ENCODE peak calls at places on chromosomes 16 and 17, in nine cellular contexts. I is ACHN, T is activated B cell treated with CpG ODN at 0.5 μM for 24 hours, C is mesenchymal stem cell, V is ascending aorta, O is neural progenitor cell, R is heart right ventricle, D is HT-29, X is AG10803. H is an unnamed sample.

GRCh38 chr16:22886908-22887307 is 72.9 kb downstream of the HS3ST2 start:
- DNase-seq in I (no peak), T (no peak), C (no peak), V (no peak), O (no peak), R (no peak), D (no peak), X (no peak), H (no peak)

GRCh38 chr17:40852378-40852777 is 14.6 kb downstream of the KRT12 start:
- DNase-seq in I (no peak), T (no peak), C (no peak), V (no peak), O (no peak), R (no peak), D (no peak), X (no peak), H (no peak)

GRCh38 chr17:65797809-65798208 is 236.4 kb upstream of the AXIN2 start:
- DNase-seq in I (peak; percentile 29), T (no peak), C (no peak), V (no peak), O (peak; percentile 74), R (no peak), D (peak; percentile 35), X (no peak), H (no peak)

GRCh38 chr17:40486513-40487370 is 14.7 kb downstream of the TNS4 start:
- DNase-seq in I (no peak), T (no peak), C (peak; percentile 78), V (no peak), O (no peak), R (no peak), D (peak; percentile 32), X (peak; percentile 90), H (no peak)

GRCh38 chr17:53032861-53033271 is 789.9 kb upstream of the KIF2B start:
- DNase-seq in I (peak; percentile 87), T (no peak), C (peak; percentile 65), V (no peak), O (peak; percentile 87), R (no peak), D (peak; percentile 80), X (no peak), H (no peak)

GRCh38 chr16:19654147-19654546 is 63.9 kb downstream of the KNOP1 start:
- DNase-seq in I (no peak), T (no peak), C (no peak), V (no peak), O (no peak), R (no peak), D (no peak), X (no peak), H (no peak)

GRCh38 chr16:50266337-50267091 is at the start of gene ADCY7:
- DNase-seq in I (peak; percentile 91), T (peak; percentile 61), C (peak; percentile 85), V (peak; percentile 68), O (peak; percentile 41), R (peak; percentile 74), D (peak; percentile 36), X (peak; percentile 88), H (no peak)

GRCh38 chr17:18314059-18314730 is 599 bp downstream of the TOP3A start:
- DNase-seq in I (peak; percentile 27), T (no peak), C (peak; percentile 46), V (no peak), O (peak; percentile 21), R (peak; percentile 23), D (peak; percentile 12), X (no peak), H (no peak)

GRCh38 chr17:40625311-40625710 is 22.3 kb downstream of the SMARCE1 start:
- DNase-seq in I (no peak), T (no peak), C (no peak), V (no peak), O (no peak), R (no peak), D (no peak), X (no peak), H (no peak)

GRCh38 chr17:75350706-75351105 is 54.8 kb downstream of the GRB2 start:
- DNase-seq in I (no peak), T (no peak), C (no peak), V (no peak), O (peak; percentile 65), R (no peak), D (no peak), X (no peak), H (no peak)

GRCh38 chr16:75758215-75758614 is 31.9 kb upstream of the CPHXL start:
- DNase-seq in I (peak; percentile 64), T (no peak), C (peak; percentile 78), V (no peak), O (no peak), R (no peak), D (no peak), X (peak; percentile 32), H (no peak)

GRCh38 chr17:69819316-69820087 is 255.5 kb upstream of the KCNJ16 start:
- DNase-seq in I (no peak), T (no peak), C (peak; percentile 51), V (no peak), O (no peak), R (no peak), D (no peak), X (peak; percentile 82), H (no peak)

GRCh38 chr16:24045641-24046040 is 209.9 kb downstream of the PRKCB start:
- DNase-seq in I (no peak), T (no peak), C (no peak), V (no peak), O (peak; percentile 83), R (no peak), D (peak; percentile 5), X (no peak), H (no peak)

GRCh38 chr17:60147553-60148241 is 2.1 kb upstream of the CA4 start:
- DNase-seq in I (no peak), T (no peak), C (no peak), V (no peak), O (no peak), R (no peak), D (no peak), X (no peak), H (no peak)

GRCh38 chr17:44191941-44192496 is 5.2 kb downstream of the TMUB2 start:
- DNase-seq in I (no peak), T (no peak), C (no peak), V (no peak), O (no peak), R (no peak), D (peak; percentile 56), X (no peak), H (no peak)

GRCh38 chr17:2250140-2251095 is 53.2 kb downstream of the SMG6 start:
- DNase-seq in I (no peak), T (no peak), C (no peak), V (no peak), O (no peak), R (no peak), D (no peak), X (no peak), H (no peak)

GRCh38 chr16:77273815-77274214 is 74.6 kb downstream of the SYCE1L start:
- DNase-seq in I (peak; percentile 40), T (no peak), C (peak; percentile 41), V (no peak), O (no peak), R (no peak), D (no peak), X (peak; percentile 56), H (no peak)

GRCh38 chr16:84726079-84726669 is 26.4 kb downstream of the USP10 start:
- DNase-seq in I (peak; percentile 87), T (peak; percentile 73), C (peak; percentile 86), V (peak; percentile 50), O (peak; percentile 90), R (peak; percentile 90), D (peak; percentile 95), X (peak; percentile 82), H (no peak)

GRCh38 chr17:7477392-7478275 is 1.8 kb downstream of the ZBTB4 start:
- DNase-seq in I (no peak), T (no peak), C (peak; percentile 99), V (no peak), O (peak; percentile 71), R (peak; percentile 44), D (no peak), X (peak; percentile 96), H (no peak)

GRCh38 chr16:84878770-84879169 is 59.0 kb downstream of the CRISPLD2 start:
- DNase-seq in I (no peak), T (no peak), C (no peak), V (no peak), O (no peak), R (no peak), D (no peak), X (no peak), H (no peak)

GRCh38 chr16:81901483-81901882 is 109.8 kb downstream of the SDR42E1 start:
- DNase-seq in I (no peak), T (no peak), C (no peak), V (no peak), O (no peak), R (no peak), D (peak; percentile 37), X (peak; percentile 3), H (no peak)

GRCh38 chr17:80805032-80805751 is 186.4 kb upstream of the CHMP6 start:
- DNase-seq in I (no peak), T (no peak), C (no peak), V (no peak), O (no peak), R (no peak), D (no peak), X (no peak), H (no peak)